ENCODE peak calls at places on chromosomes 16 and 17, in seven cellular contexts. One of them, this sample, is unnamed.

GRCh38 chr16:13018026-13018425 is 116.6 kb downstream of the SHISA9 start:
- DNase-seq in NT2/D1: no peak
- DNase-seq in M059J: no peak
- DNase-seq in hypothalamus: no peak
- DNase-seq in SK-N-SH: no peak
- DNase-seq in substantia nigra: no peak
- DNase-seq in activated naive CD8-positive, alpha-beta T cell treated with anti-CD3 and anti-CD28 coated beads for 36 hours: no peak
- DNase-seq in this sample: no peak

GRCh38 chr16:66662445-66663194 is 33.9 kb downstream of the CMTM4 start:
- DNase-seq in hypothalamus: no peak
- DNase-seq in substantia nigra: peak
- DNase-seq in M059J: peak
- DNase-seq in SK-N-SH: peak
- DNase-seq in NT2/D1: no peak
- DNase-seq in activated naive CD8-positive, alpha-beta T cell treated with anti-CD3 and anti-CD28 coated beads for 36 hours: no peak
- DNase-seq in this sample: peak

GRCh38 chr16:676565-677297 is 1.3 kb downstream of the RHBDL1 start:
- DNase-seq in NT2/D1: no peak
- DNase-seq in M059J: no peak
- DNase-seq in SK-N-SH: no peak
- DNase-seq in activated naive CD8-positive, alpha-beta T cell treated with anti-CD3 and anti-CD28 coated beads for 36 hours: no peak
- DNase-seq in hypothalamus: no peak
- DNase-seq in substantia nigra: no peak
- DNase-seq in this sample: no peak

GRCh38 chr17:4901648-4902344 is 1.1 kb downstream of the CHRNE start:
- DNase-seq in M059J: no peak
- DNase-seq in activated naive CD8-positive, alpha-beta T cell treated with anti-CD3 and anti-CD28 coated beads for 36 hours: no peak
- DNase-seq in substantia nigra: peak
- DNase-seq in SK-N-SH: peak
- DNase-seq in NT2/D1: no peak
- DNase-seq in hypothalamus: no peak
- DNase-seq in this sample: no peak

GRCh38 chr17:51997723-51998122 is 160.8 kb downstream of the CA10 start:
- DNase-seq in hypothalamus: no peak
- DNase-seq in substantia nigra: no peak
- DNase-seq in activated naive CD8-positive, alpha-beta T cell treated with anti-CD3 and anti-CD28 coated beads for 36 hours: no peak
- DNase-seq in M059J: no peak
- DNase-seq in SK-N-SH: no peak
- DNase-seq in NT2/D1: no peak
- DNase-seq in this sample: no peak

GRCh38 chr16:67462279-67462655 is 18.7 kb downstream of the ATP6V0D1 start:
- DNase-seq in M059J: no peak
- DNase-seq in hypothalamus: no peak
- DNase-seq in SK-N-SH: no peak
- DNase-seq in activated naive CD8-positive, alpha-beta T cell treated with anti-CD3 and anti-CD28 coated beads for 36 hours: no peak
- DNase-seq in substantia nigra: no peak
- DNase-seq in NT2/D1: no peak
- DNase-seq in this sample: no peak

GRCh38 chr16:2210386-2211365 is at the start of gene BRICD5:
- DNase-seq in hypothalamus: no peak
- DNase-seq in M059J: peak
- DNase-seq in substantia nigra: no peak
- DNase-seq in NT2/D1: no peak
- DNase-seq in activated naive CD8-positive, alpha-beta T cell treated with anti-CD3 and anti-CD28 coated beads for 36 hours: no peak
- DNase-seq in SK-N-SH: no peak
- DNase-seq in this sample: no peak

GRCh38 chr17:12024332-12024731 is 3.7 kb downstream of the MAP2K4 start:
- DNase-seq in hypothalamus: no peak
- DNase-seq in NT2/D1: no peak
- DNase-seq in substantia nigra: no peak
- DNase-seq in activated naive CD8-positive, alpha-beta T cell treated with anti-CD3 and anti-CD28 coated beads for 36 hours: no peak
- DNase-seq in M059J: peak
- DNase-seq in SK-N-SH: no peak
- DNase-seq in this sample: no peak

GRCh38 chr17:55420776-55421178 is 858 bp downstream of the MMD start:
- DNase-seq in hypothalamus: peak
- DNase-seq in substantia nigra: no peak
- DNase-seq in NT2/D1: no peak
- DNase-seq in activated naive CD8-positive, alpha-beta T cell treated with anti-CD3 and anti-CD28 coated beads for 36 hours: peak
- DNase-seq in SK-N-SH: peak
- DNase-seq in M059J: peak
- DNase-seq in this sample: peak

GRCh38 chr16:50284131-50284911 is 18.0 kb downstream of the ADCY7 start:
- DNase-seq in hypothalamus: no peak
- DNase-seq in M059J: no peak
- DNase-seq in SK-N-SH: peak
- DNase-seq in substantia nigra: no peak
- DNase-seq in NT2/D1: no peak
- DNase-seq in activated naive CD8-positive, alpha-beta T cell treated with anti-CD3 and anti-CD28 coated beads for 36 hours: no peak
- DNase-seq in this sample: no peak

GRCh38 chr17:33227911-33228310 is 65.2 kb downstream of the ASIC2 start:
- DNase-seq in NT2/D1: no peak
- DNase-seq in SK-N-SH: no peak
- DNase-seq in hypothalamus: no peak
- DNase-seq in activated naive CD8-positive, alpha-beta T cell treated with anti-CD3 and anti-CD28 coated beads for 36 hours: no peak
- DNase-seq in M059J: no peak
- DNase-seq in substantia nigra: no peak
- DNase-seq in this sample: no peak

GRCh38 chr17:50080827-50081226 is 14.3 kb upstream of the PDK2 start:
- DNase-seq in M059J: no peak
- DNase-seq in activated naive CD8-positive, alpha-beta T cell treated with anti-CD3 and anti-CD28 coated beads for 36 hours: no peak
- DNase-seq in SK-N-SH: no peak
- DNase-seq in NT2/D1: no peak
- DNase-seq in substantia nigra: no peak
- DNase-seq in hypothalamus: no peak
- DNase-seq in this sample: no peak

GRCh38 chr16:3497771-3498170 is 2.5 kb upstream of the C16orf90 start:
- DNase-seq in substantia nigra: no peak
- DNase-seq in activated naive CD8-positive, alpha-beta T cell treated with anti-CD3 and anti-CD28 coated beads for 36 hours: no peak
- DNase-seq in NT2/D1: no peak
- DNase-seq in M059J: no peak
- DNase-seq in hypothalamus: no peak
- DNase-seq in SK-N-SH: no peak
- DNase-seq in this sample: no peak

GRCh38 chr17:82493517-82493840 is 26.1 kb upstream of the FOXK2 start:
- DNase-seq in substantia nigra: no peak
- DNase-seq in hypothalamus: no peak
- DNase-seq in SK-N-SH: no peak
- DNase-seq in M059J: peak
- DNase-seq in activated naive CD8-positive, alpha-beta T cell treated with anti-CD3 and anti-CD28 coated beads for 36 hours: no peak
- DNase-seq in NT2/D1: no peak
- DNase-seq in this sample: no peak

GRCh38 chr17:51346218-51346982 is 86.1 kb downstream of the UTP18 start:
- DNase-seq in activated naive CD8-positive, alpha-beta T cell treated with anti-CD3 and anti-CD28 coated beads for 36 hours: no peak
- DNase-seq in M059J: no peak
- DNase-seq in hypothalamus: no peak
- DNase-seq in NT2/D1: no peak
- DNase-seq in SK-N-SH: no peak
- DNase-seq in substantia nigra: peak
- DNase-seq in this sample: no peak

GRCh38 chr16:23146877-23147601 is 2.2 kb downstream of the USP31 start:
- DNase-seq in SK-N-SH: no peak
- DNase-seq in substantia nigra: no peak
- DNase-seq in hypothalamus: no peak
- DNase-seq in activated naive CD8-positive, alpha-beta T cell treated with anti-CD3 and anti-CD28 coated beads for 36 hours: no peak
- DNase-seq in NT2/D1: no peak
- DNase-seq in M059J: no peak
- DNase-seq in this sample: no peak

GRCh38 chr17:35731239-35731931 is at the start of gene RASL10B:
- DNase-seq in activated naive CD8-positive, alpha-beta T cell treated with anti-CD3 and anti-CD28 coated beads for 36 hours: peak
- DNase-seq in M059J: peak
- DNase-seq in NT2/D1: no peak
- DNase-seq in SK-N-SH: peak
- DNase-seq in substantia nigra: peak
- DNase-seq in hypothalamus: peak
- DNase-seq in this sample: peak

GRCh38 chr16:83060-83603 is 5.1 kb downstream of the MPG start:
- DNase-seq in hypothalamus: no peak
- DNase-seq in substantia nigra: no peak
- DNase-seq in M059J: no peak
- DNase-seq in NT2/D1: no peak
- DNase-seq in SK-N-SH: no peak
- DNase-seq in activated naive CD8-positive, alpha-beta T cell treated with anti-CD3 and anti-CD28 coated beads for 36 hours: no peak
- DNase-seq in this sample: no peak